ENCODE peak calls at places on chromosomes 7 and 10, in five cellular contexts. K is RWPE1; V is activated CD4-positive, alpha-beta T cell treated with anti-CD3 and anti-CD28 coated beads, Interleukin-2, amount 10 ng/mL, durations not matched to agents 24 days and 14 days; S is foreskin fibroblast; F is aorta. B is an unnamed sample.

GRCh38 chr10:89374716-89375115 is 3.1 kb upstream of the IFIT1B start:
- DNase-seq in K (no peak), V (no peak), S (no peak), F (no peak), B (no peak)

GRCh38 chr7:16636533-16637173 is 8.9 kb downstream of the ANKMY2 start:
- DNase-seq in K (no peak), V (no peak), S (no peak), F (no peak), B (no peak)

GRCh38 chr10:36380538-36380937 is 738.4 kb upstream of the FZD8 start:
- DNase-seq in K (no peak), V (no peak), S (no peak), F (no peak), B (no peak)

GRCh38 chr7:36999851-37000480 is 275.7 kb upstream of the AOAH start:
- DNase-seq in K (no peak), V (no peak), S (no peak), F (no peak), B (no peak)

GRCh38 chr10:5563991-5564536 is 39.3 kb downstream of the CALML3 start:
- DNase-seq in K (no peak), V (peak; percentile 81), S (peak; percentile 45), F (no peak), B (peak; percentile 48)

GRCh38 chr10:22433875-22434274 is 88.6 kb downstream of the SPAG6 start:
- DNase-seq in K (peak; percentile 63), V (no peak), S (peak; percentile 80), F (no peak), B (peak; percentile 95)

GRCh38 chr7:95469850-95470249 is 15.9 kb upstream of the ASB4 start:
- DNase-seq in K (no peak), V (no peak), S (no peak), F (no peak), B (no peak)

GRCh38 chr7:15561840-15562239 is at the start of gene AGMO:
- DNase-seq in K (no peak), V (no peak), S (peak; percentile 62), F (peak; percentile 61), B (peak; percentile 67)

GRCh38 chr7:27179503-27180430 is 5.3 kb downstream of the HOXA11 start:
- DNase-seq in K (peak; percentile 84), V (peak; percentile 88), S (peak; percentile 90), F (peak; percentile 72), B (peak; percentile 85)

GRCh38 chr7:1811850-1812692 is 142.0 kb downstream of the ELFN1 start:
- DNase-seq in K (peak; percentile 67), V (no peak), S (no peak), F (peak; percentile 24), B (no peak)

GRCh38 chr10:28294169-28294532 is 8.7 kb downstream of the MPP7 start:
- DNase-seq in K (no peak), V (no peak), S (no peak), F (no peak), B (no peak)

GRCh38 chr10:14329609-14330246 is 996 bp downstream of the FRMD4A start:
- DNase-seq in K (no peak), V (no peak), S (no peak), F (no peak), B (no peak)

B was measured in renal cortical epithelial cell.